ENCODE peak calls at places on chromosome 15, in seven cellular contexts. C, X, I, F, S, G and A are unnamed samples. For H3K36me3, the result is how much of the 10 kb centered on the place peaks cover.

GRCh38 chr15:38782156-38782555 is 217.5 kb upstream of the RASGRP1 start:
- DNase-seq in I (no peak), F (no peak), G (no peak), C (no peak), X (no peak), S (no peak), A (no peak)

GRCh38 chr15:50315814-50316630 is 39.0 kb downstream of the GABPB1 start:
- DNase-seq in C (no peak), G (peak), S (no peak), I (peak), X (no peak), F (no peak), A (peak)

GRCh38 chr15:45291822-45292582 is 40.0 kb downstream of the SLC28A2 start:
- DNase-seq in G (no peak), S (no peak), I (no peak), X (no peak), C (peak), F (no peak), A (no peak)

GRCh38 chr15:101320501-101321052 is 25.5 kb upstream of the SNRPA1 start:
- DNase-seq in I (peak), X (peak), G (no peak), C (no peak), F (peak), S (no peak), A (no peak)

GRCh38 chr15:64845826-64846225 is 4.1 kb downstream of the PLEKHO2 start:
- DNase-seq in I (no peak), C (no peak), F (no peak), X (no peak), S (no peak), G (no peak), A (no peak)

GRCh38 chr15:72566973-72567372 is 87.5 kb upstream of the GOLGA6B start:
- DNase-seq in C (no peak), F (no peak), X (no peak), I (peak), S (no peak), G (no peak), A (no peak)

GRCh38 chr15:55349282-55349681 is 30.3 kb downstream of the PIGB start:
- DNase-seq in C (no peak), S (no peak), X (no peak), I (no peak), G (no peak), F (no peak), A (no peak)

GRCh38 chr15:48759921-48760320 is 50.9 kb downstream of the CEP152 start:
- DNase-seq in F (no peak), X (no peak), I (no peak), C (no peak), S (no peak), G (no peak), A (no peak)

GRCh38 chr15:77831989-77832388 is 199.3 kb upstream of the LINGO1 start:
- DNase-seq in S (no peak), G (no peak), X (no peak), F (no peak), I (peak), C (no peak), A (no peak)

GRCh38 chr15:69574506-69574905 is 121.9 kb downstream of the RPLP1 start:
- DNase-seq in S (no peak), I (no peak), G (no peak), C (no peak), F (no peak), X (no peak), A (no peak)

GRCh38 chr15:68503791-68504720 is 72.1 kb upstream of the ITGA11 start:
- DNase-seq in G (no peak), I (peak), X (no peak), S (no peak), C (no peak), F (no peak), A (no peak)

GRCh38 chr15:44029003-44029402 is 166.1 kb downstream of the FRMD5 start:
- DNase-seq in C (no peak), S (no peak), G (no peak), I (peak), X (no peak), F (no peak), A (no peak)

GRCh38 chr15:99118801-99119546 is 14.1 kb downstream of the SYNM start:
- DNase-seq in S (no peak), X (peak), I (no peak), C (no peak), F (peak), G (no peak), A (no peak)

GRCh38 chr15:47439870-47440155 is 277.5 kb upstream of the SEMA6D start:
- DNase-seq in S (no peak), C (no peak), I (no peak), G (no peak), X (no peak), F (no peak), A (no peak)

GRCh38 chr15:77634266-77634962 is 1.7 kb upstream of the LINGO1 start:
- DNase-seq in C (no peak), X (peak), I (peak), S (peak), F (peak), G (peak), A (peak)

GRCh38 chr15:83282859-83283812 is 1.3 kb downstream of the BNC1 start:
- DNase-seq in I (peak), X (peak), C (peak), F (peak), G (peak), S (no peak), A (no peak)

GRCh38 chr15:87618203-87618725 is 638.3 kb downstream of the NTRK3 start:
- DNase-seq in S (no peak), F (no peak), G (no peak), I (peak), X (no peak), C (no peak), A (no peak)

GRCh38 chr15:98580577-98580976 is 67.8 kb upstream of the IGF1R start:
- DNase-seq in C (peak), S (no peak), X (no peak), I (peak), F (no peak), G (no peak), A (no peak)

GRCh38 chr15:31365655-31366127 is 39.1 kb downstream of the KLF13 start:
- DNase-seq in X (peak), F (peak), I (peak), C (peak), G (no peak), S (peak), A (no peak)

GRCh38 chr15:25054943-25055342 is 100.2 kb downstream of the SNRPN start:
- DNase-seq in C (no peak), X (no peak), G (no peak), F (no peak), I (no peak), S (peak), A (no peak)

GRCh38 chr15:29183071-29183831 is 86.4 kb downstream of the NSMCE3 start:
- DNase-seq in X (no peak), G (peak), F (no peak), S (no peak), I (no peak), C (peak), A (no peak)

GRCh38 chr15:61880079-61880478 is 180.2 kb downstream of the VPS13C start:
- DNase-seq in S (no peak), X (no peak), I (no peak), C (no peak), F (no peak), G (no peak), A (no peak)

GRCh38 chr15:50135123-50135541 is 16.1 kb upstream of the ATP8B4 start:
- DNase-seq in S (no peak), F (no peak), X (no peak), C (no peak), G (no peak), I (no peak), A (no peak)

GRCh38 chr15:73946046-73946678 is 19.9 kb downstream of the LOXL1 start:
- DNase-seq in X (peak), G (no peak), I (no peak), F (no peak), S (no peak), C (no peak), A (no peak)

GRCh38 chr15:70262591-70263274 is 165.0 kb upstream of the TLE3 start:
- DNase-seq in C (no peak), S (no peak), I (no peak), F (no peak), G (no peak), X (no peak), A (no peak)

GRCh38 chr15:49082960-49083359 is 36.7 kb upstream of the SECISBP2L start:
- DNase-seq in S (no peak), I (peak), G (no peak), F (no peak), C (no peak), X (no peak), A (no peak)

GRCh38 chr15:29208352-29208751 is 61.3 kb downstream of the NSMCE3 start:
- DNase-seq in G (peak), C (peak), S (no peak), F (no peak), I (peak), X (no peak), A (no peak)

GRCh38 chr15:56741541-56741940 is 8.2 kb upstream of the ZNF280D start:
- DNase-seq in S (no peak), G (no peak), C (no peak), F (no peak), I (no peak), X (no peak), A (no peak)

DNA sequence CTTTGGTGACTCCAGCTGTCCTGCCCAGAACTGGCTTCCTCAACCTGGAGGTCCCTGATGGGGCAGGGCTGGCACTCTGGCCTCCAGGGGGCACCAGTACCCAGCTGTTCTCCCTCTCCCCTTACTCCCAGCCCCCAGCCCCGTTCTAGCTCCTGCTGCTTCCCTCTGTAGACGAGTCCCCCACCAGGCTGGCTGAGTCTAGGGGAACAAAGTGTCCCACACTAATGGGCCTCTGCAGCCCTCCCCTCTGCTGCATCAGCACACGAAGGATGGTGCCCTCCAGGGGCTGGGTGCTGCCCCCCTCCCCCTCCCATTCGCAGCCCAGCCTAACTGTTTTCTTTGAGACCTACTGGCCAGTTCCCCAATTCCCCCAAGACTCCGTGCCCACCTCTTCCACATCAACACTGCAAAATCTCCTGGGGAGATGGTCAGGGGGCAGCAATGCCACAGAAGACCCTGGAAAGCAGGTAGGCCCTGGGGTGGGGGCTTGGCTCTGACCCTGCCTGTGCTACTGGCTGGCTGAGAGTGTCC is 4.2 kb downstream of the RHCG start:
- DNase-seq in C (no peak), F (no peak), I (no peak), X (no peak), G (peak), S (no peak), A (peak)
- TF ChIP-seq CTCF in C (no peak), F (peak), I (peak), X (peak), G (peak), S (no peak), A (peak)

GRCh38 chr15:63378946-63379345 is 2.7 kb downstream of the CA12 start:
- DNase-seq in G (no peak), I (no peak), C (no peak), X (no peak), F (no peak), S (no peak), A (no peak)
- H3K4me3 ChIP-seq in G (no peak), I (no peak), C (no peak), X (no peak), F (no peak), S (no peak), A (no peak)

GRCh38 chr15:28131946-28132345 is 32.8 kb upstream of the OCA2 start:
- DNase-seq in C (no peak), S (no peak), X (no peak), G (no peak), F (no peak), I (no peak), A (no peak)

GRCh38 chr15:28132524-28133275 is 33.6 kb upstream of the OCA2 start:
- DNase-seq in F (no peak), S (no peak), X (no peak), I (peak), G (no peak), C (no peak), A (no peak)

GRCh38 chr15:28130651-28131050 is 31.5 kb upstream of the OCA2 start:
- DNase-seq in X (no peak), I (no peak), F (no peak), S (no peak), C (no peak), G (no peak), A (no peak)

GRCh38 chr15:28133281-28133680 is 34.2 kb upstream of the OCA2 start:
- DNase-seq in G (no peak), S (no peak), X (no peak), C (no peak), I (no peak), F (no peak), A (no peak)

GRCh38 chr15:28131400-28131799 is 32.3 kb upstream of the OCA2 start:
- DNase-seq in C (no peak), F (no peak), S (no peak), G (no peak), I (no peak), X (no peak), A (no peak)
- H3K36me3 ChIP-seq in C (half or more), F (under half), S (under half), G (under half), I (under half), X (half or more), A (under half)

GRCh38 chr15:34336947-34337556 is 529 bp downstream of the SLC12A6 start:
- DNase-seq in G (no peak), S (no peak), C (no peak), F (no peak), I (no peak), X (no peak), A (peak)

GRCh38 chr15:34335176-34335575 is 2.4 kb downstream of the SLC12A6 start:
- DNase-seq in G (peak), C (no peak), F (no peak), I (peak), S (no peak), X (no peak), A (no peak)

GRCh38 chr15:34338347-34338746 is 766 bp upstream of the SLC12A6 start:
- DNase-seq in C (no peak), G (no peak), X (no peak), F (no peak), I (no peak), S (no peak), A (no peak)

GRCh38 chr15:34336333-34336732 is 1.2 kb downstream of the SLC12A6 start:
- DNase-seq in X (no peak), G (no peak), I (no peak), F (no peak), S (no peak), C (no peak), A (no peak)

GRCh38 chr15:34337557-34338306 is at the start of gene SLC12A6:
- DNase-seq in F (peak), X (peak), C (peak), G (peak), S (peak), I (peak), A (peak)
- TF ChIP-seq CTCF in F (no peak), X (no peak), C (no peak), G (no peak), S (no peak), I (no peak), A (no peak)

DNA sequence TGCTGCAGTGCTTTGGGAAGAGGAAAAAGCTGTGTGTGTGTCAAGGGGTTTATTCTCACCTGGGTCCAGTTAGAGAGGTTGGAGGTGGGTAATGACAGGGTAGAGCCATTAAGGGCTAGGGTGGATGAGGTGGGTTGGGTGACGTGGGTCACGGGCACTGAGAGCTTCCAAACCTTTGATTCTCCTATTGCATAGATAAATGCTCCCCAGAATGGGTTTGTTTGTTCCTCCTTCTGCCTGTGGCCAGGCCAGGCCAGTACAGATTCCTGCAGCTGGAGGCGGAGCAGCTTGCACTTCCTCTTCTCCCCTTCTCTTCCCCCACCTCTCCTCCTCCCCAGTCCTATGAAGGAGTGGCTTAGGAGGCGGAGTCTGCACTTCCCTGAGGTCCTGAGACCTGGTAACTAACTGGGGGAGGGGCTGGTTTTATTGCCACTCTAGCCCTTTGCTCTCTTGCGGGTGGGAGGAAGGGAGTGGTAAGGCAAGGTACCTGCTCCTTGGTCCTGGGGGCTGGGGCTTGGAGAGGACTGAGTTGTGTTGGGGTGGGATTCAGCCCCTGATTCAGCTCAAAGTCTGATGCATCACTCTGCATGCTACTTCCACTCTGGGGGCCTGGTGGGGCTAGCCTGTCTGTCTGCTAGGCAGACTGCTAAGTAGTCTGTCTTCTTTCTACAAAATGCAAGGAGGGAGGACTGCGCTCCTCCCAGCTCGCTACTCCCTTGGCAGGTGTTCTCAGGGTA is 3.5 kb downstream of the SPINT1 start:
- DNase-seq in C (no peak), I (peak), X (peak), F (peak), S (peak), G (peak), A (peak)
- H3K4me3 ChIP-seq in C (no peak), I (no peak), X (no peak), F (no peak), S (no peak), G (peak), A (peak)